ENCODE peak calls at places on chromosomes 3 and 15, in four cellular contexts. J, I, A and Q are unnamed samples.

GRCh38 chr3:47932431-47932830 is 83.8 kb downstream of the MAP4 start:
- DNase-seq in J (no peak), I (no peak), A (no peak), Q (no peak)

GRCh38 chr3:87311309-87311708 is 34.9 kb upstream of the POU1F1 start:
- DNase-seq in J (no peak), I (no peak), A (no peak), Q (no peak)

GRCh38 chr3:195551381-195551978 is 8.4 kb upstream of the PPP1R2 start:
- DNase-seq in J (no peak), I (peak; percentile 71), A (no peak), Q (no peak)

GRCh38 chr3:77795013-77795412 is 755.1 kb downstream of the ROBO2 start:
- DNase-seq in J (no peak), I (no peak), A (no peak), Q (no peak)

GRCh38 chr3:107430214-107431047 is 53.2 kb downstream of the CCDC54 start:
- DNase-seq in J (no peak), I (no peak), A (no peak), Q (no peak)

GRCh38 chr15:61115679-61116078 is 113.4 kb downstream of the RORA start:
- DNase-seq in J (no peak), I (no peak), A (no peak), Q (no peak)

GRCh38 chr15:90987561-90988141 is 6.7 kb downstream of the PRC1 start:
- DNase-seq in J (no peak), I (no peak), A (no peak), Q (no peak)

GRCh38 chr3:21783834-21784233 is 32.8 kb upstream of the ZNF385D start:
- DNase-seq in J (no peak), I (no peak), A (no peak), Q (no peak)

GRCh38 chr15:94119923-94120775 is 111.2 kb upstream of the MCTP2 start:
- DNase-seq in J (peak; percentile 68), I (peak; percentile 42), A (no peak), Q (peak; percentile 31)

GRCh38 chr3:109265300-109265699 is 51.0 kb downstream of the DPPA2 start:
- DNase-seq in J (no peak), I (no peak), A (no peak), Q (no peak)

GRCh38 chr3:184368116-184368803 is 6.8 kb downstream of the POLR2H start:
- DNase-seq in J (no peak), I (no peak), A (no peak), Q (no peak)

GRCh38 chr3:33026267-33026666 is 70.7 kb downstream of the GLB1 start:
- DNase-seq in J (no peak), I (no peak), A (no peak), Q (no peak)

GRCh38 chr3:172106989-172107388 is 67.6 kb downstream of the FNDC3B start:
- DNase-seq in J (no peak), I (peak; percentile 46), A (peak; percentile 11), Q (no peak)

GRCh38 chr3:33114622-33115023 is 809 bp downstream of the CRTAP start:
- DNase-seq in J (no peak), I (no peak), A (no peak), Q (no peak)